ENCODE peak calls at places on chromosomes 2 and 18, in six cellular contexts. L, P, A, H, X and W are unnamed samples.

GRCh38 chr2:231781798-231782726 is 980 bp upstream of the PDE6D start:
- DNase-seq in L (peak; percentile 44), P (no peak), A (no peak), H (no peak), X (no peak), W (no peak)

GRCh38 chr2:17373041-17373440 is 145.2 kb downstream of the RAD51AP2 start:
- DNase-seq in L (no peak), P (no peak), A (no peak), H (no peak), X (no peak), W (no peak)

GRCh38 chr2:2083113-2083757 is 247.8 kb downstream of the MYT1L start:
- DNase-seq in L (no peak), P (no peak), A (no peak), H (no peak), X (no peak), W (no peak)

GRCh38 chr18:8611916-8612576 is 2.8 kb downstream of the RAB12 start:
- DNase-seq in L (no peak), P (no peak), A (no peak), H (no peak), X (no peak), W (no peak)

GRCh38 chr2:221635949-221636348 is 63.8 kb upstream of the EPHA4 start:
- DNase-seq in L (no peak), P (no peak), A (no peak), H (no peak), X (no peak), W (peak; percentile 31)

GRCh38 chr2:135030826-135031225 is 16.4 kb downstream of the MAP3K19 start:
- DNase-seq in L (no peak), P (no peak), A (no peak), H (no peak), X (no peak), W (no peak)

GRCh38 chr2:218079943-218080913 is 11.2 kb downstream of the RUFY4 start:
- DNase-seq in L (peak; percentile 43), P (no peak), A (no peak), H (no peak), X (no peak), W (no peak)

GRCh38 chr2:26503238-26503880 is 25.4 kb upstream of the OTOF start:
- DNase-seq in L (peak; percentile 89), P (no peak), A (peak; percentile 61), H (peak; percentile 39), X (no peak), W (peak; percentile 93)

GRCh38 chr2:15912203-15912602 is 28.1 kb upstream of the MYCN start:
- DNase-seq in L (peak; percentile 79), P (no peak), A (peak; percentile 31), H (peak; percentile 43), X (no peak), W (no peak)

GRCh38 chr2:174120346-174120745 is 128.0 kb downstream of the OLA1 start:
- DNase-seq in L (no peak), P (no peak), A (no peak), H (no peak), X (no peak), W (no peak)

GRCh38 chr2:2183135-2183534 is 147.9 kb downstream of the MYT1L start:
- DNase-seq in L (no peak), P (no peak), A (no peak), H (no peak), X (no peak), W (no peak)

GRCh38 chr2:153499439-153499838 is 20.9 kb upstream of the RPRM start:
- DNase-seq in L (no peak), P (no peak), A (no peak), H (no peak), X (no peak), W (no peak)

GRCh38 chr18:63883617-63884016 is 3.9 kb upstream of the SERPINB2 start:
- DNase-seq in L (no peak), P (no peak), A (no peak), H (no peak), X (no peak), W (no peak)

GRCh38 chr2:18891598-18892345 is 302.4 kb upstream of the NT5C1B start:
- DNase-seq in L (no peak), P (no peak), A (no peak), H (no peak), X (no peak), W (no peak)

GRCh38 chr2:27972311-27972710 is 81.8 kb downstream of the BABAM2 start:
- DNase-seq in L (no peak), P (no peak), A (no peak), H (no peak), X (no peak), W (no peak)

GRCh38 chr2:86442642-86443005 is 1.5 kb downstream of the KDM3A start:
- DNase-seq in L (peak; percentile 90), P (peak; percentile 75), A (peak; percentile 83), H (peak; percentile 92), X (peak; percentile 81), W (peak; percentile 89)

GRCh38 chr2:86439879-86440630 is 1.1 kb upstream of the KDM3A start:
- DNase-seq in L (no peak), P (no peak), A (no peak), H (no peak), X (no peak), W (no peak)

GRCh38 chr2:86440631-86441391 is at the start of gene KDM3A:
- DNase-seq in L (peak; percentile 100), P (peak; percentile 97), A (peak; percentile 99), H (peak; percentile 99), X (peak; percentile 98), W (peak; percentile 100)

GRCh38 chr2:86441789-86442641 is 844 bp downstream of the KDM3A start:
- DNase-seq in L (peak; percentile 86), P (no peak), A (peak; percentile 44), H (peak; percentile 51), X (no peak), W (peak; percentile 44)

GRCh38 chr2:86441392-86441788 is 219 bp downstream of the KDM3A start:
- DNase-seq in L (no peak), P (no peak), A (no peak), H (no peak), X (no peak), W (no peak)
- H3K4me3 ChIP-seq in L (peak overlapping the region; percentile 99), P (peak overlapping the region; percentile 85), A (peak overlapping the region; percentile 72), H (peak overlapping the region; percentile 86), X (peak overlapping the region; percentile 83), W (peak overlapping the region; percentile 99)

DNA sequence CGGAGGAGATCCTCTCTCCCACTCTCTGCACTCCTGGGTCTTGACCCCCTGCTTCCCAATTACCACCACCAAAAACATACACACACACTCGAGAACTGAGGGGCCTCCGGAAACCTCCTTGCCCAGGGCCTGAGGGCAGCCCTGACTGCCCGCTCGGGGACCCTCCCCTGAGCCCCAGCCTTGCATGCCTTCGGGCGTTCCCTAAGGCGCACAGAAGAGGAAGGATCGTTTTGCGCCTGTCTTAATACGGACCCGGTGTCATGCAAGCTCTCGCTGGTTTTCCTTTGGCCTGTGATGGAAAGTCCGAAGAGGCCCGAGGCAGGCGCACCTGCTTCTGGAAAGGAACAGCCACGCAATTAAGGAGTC is 19.8 kb downstream of the POU3F3 start:
- DNase-seq in L (no peak), P (no peak), A (no peak), H (no peak), X (no peak), W (no peak)
- H3K4me3 ChIP-seq in L (peak overlapping the region; percentile 59), P (no peak overlapping the region), A (peak overlapping the region; percentile 79), H (no peak overlapping the region), X (peak overlapping the region; percentile 43), W (no peak overlapping the region)

DNA sequence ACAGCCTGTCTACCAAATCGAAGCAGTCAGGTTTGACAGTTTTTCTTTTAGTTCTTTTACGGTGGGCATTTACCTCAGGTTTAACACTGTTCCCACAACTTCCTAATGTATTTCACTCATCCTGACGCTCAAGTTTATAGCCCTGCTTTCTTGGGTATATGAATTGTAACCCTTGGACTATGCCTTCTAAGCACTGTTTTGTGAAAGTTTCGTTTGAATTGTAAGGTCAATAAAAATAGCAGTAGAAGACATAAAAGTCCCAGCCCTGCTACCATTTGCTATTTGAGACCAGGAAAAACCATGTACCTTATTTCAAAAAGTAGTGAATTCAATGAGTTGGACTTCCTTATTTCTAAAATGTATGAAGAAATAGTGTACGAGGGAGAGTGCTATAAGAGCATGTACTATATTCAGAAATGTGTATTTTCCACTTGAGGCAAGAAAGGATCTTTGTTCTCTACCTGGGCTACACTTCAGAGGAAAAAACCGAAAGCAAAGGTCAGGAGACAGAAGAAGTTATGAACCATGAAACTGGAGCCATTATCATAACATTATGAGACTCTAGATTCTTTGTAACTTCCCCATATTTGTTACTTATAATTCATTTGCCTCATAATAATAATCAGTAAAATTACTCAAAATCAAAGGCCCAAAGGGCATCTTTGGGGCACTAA is 1.9 kb upstream of the ZC3H15 start:
- DNase-seq in L (no peak), P (no peak), A (no peak), H (no peak), X (no peak), W (no peak)
- H3K4me3 ChIP-seq in L (no peak overlapping the region), P (no peak overlapping the region), A (no peak overlapping the region), H (no peak overlapping the region), X (no peak overlapping the region), W (peak overlapping the region; percentile 21)

DNA sequence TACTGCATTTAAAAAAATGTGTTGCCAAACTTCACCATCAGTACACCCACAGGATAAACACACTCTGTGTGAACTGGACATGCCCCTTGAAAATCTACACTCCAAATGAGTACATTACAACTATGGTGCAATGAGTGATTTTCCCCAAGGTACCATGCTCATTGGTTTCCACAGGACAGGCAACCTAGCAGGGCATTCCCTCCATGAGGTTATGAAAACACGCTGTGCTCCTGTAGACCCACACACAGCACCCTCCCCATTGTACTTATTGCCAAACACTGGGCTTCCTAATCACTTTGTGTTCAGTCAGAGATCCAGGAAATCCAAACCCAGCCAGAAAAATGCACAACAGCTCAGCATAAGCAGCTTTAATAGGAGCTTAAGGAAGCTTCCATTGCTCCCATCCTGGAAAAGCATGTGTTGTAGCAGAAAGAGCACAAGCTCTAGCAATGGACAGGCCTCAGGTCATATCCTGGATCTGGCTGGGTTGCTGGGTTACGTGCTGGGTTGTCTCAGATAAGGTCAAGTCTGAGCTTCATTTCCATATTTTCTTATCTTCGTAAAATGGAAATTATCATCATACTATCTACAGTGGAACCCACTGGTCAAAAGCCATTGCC is 20.8 kb upstream of the ATIC start:
- DNase-seq in L (no peak), P (no peak), A (no peak), H (no peak), X (no peak), W (no peak)
- H3K4me3 ChIP-seq in L (no peak overlapping the region), P (no peak overlapping the region), A (no peak overlapping the region), H (no peak overlapping the region), X (no peak overlapping the region), W (no peak overlapping the region)

DNA sequence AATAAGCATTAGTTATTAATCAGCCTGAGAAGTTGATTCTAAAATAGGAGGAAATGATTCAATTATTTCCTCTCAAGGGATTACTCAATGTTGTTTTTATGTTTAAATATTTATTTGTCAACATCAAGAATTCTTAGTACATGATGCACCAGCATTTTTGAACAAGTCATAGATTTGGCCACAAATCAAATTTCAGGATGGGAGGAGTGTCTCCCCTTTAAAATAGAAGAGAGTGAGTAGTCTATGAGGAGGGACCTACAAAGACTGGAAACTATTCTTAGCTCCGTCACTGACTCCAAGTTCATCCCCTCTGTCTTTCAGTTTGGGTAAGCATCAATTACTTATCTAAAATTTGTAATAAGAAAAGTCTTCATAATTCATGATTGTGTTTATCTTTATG is 18.6 kb upstream of the IL18R1 start:
- DNase-seq in L (no peak), P (no peak), A (no peak), H (no peak), X (no peak), W (no peak)
- H3K4me3 ChIP-seq in L (no peak overlapping the region), P (no peak overlapping the region), A (no peak overlapping the region), H (no peak overlapping the region), X (no peak overlapping the region), W (no peak overlapping the region)

GRCh38 chr2:165469417-165469816 is at the start of gene CSRNP3:
- DNase-seq in L (peak; percentile 67), P (peak; percentile 23), A (peak; percentile 77), H (peak; percentile 74), X (peak; percentile 76), W (peak; percentile 71)
- H3K4me3 ChIP-seq in L (peak within 1 kb of the TSS; percentile 95), P (peak within 1 kb of the TSS; percentile 39), A (peak within 1 kb of the TSS; percentile 64), H (peak within 1 kb of the TSS; percentile 39), X (peak within 1 kb of the TSS; percentile 77), W (peak within 1 kb of the TSS; percentile 43)

GRCh38 chr18:31040982-31041345 is 1.6 kb downstream of the DSC3 start:
- DNase-seq in L (no peak), P (no peak), A (no peak), H (no peak), X (no peak), W (peak; percentile 4)
- H3K4me3 ChIP-seq in L (peak overlapping the region; percentile 38), P (no peak overlapping the region), A (peak overlapping the region; percentile 25), H (no peak overlapping the region), X (peak overlapping the region; percentile 77), W (peak overlapping the region; percentile 44)